ENCODE peak calls at places on chromosomes 16 and 17, in six cellular contexts. O is SJCRH30; L is CD8-positive, alpha-beta T cell; H is right lobe of liver; R is heart left ventricle; I is K562. V is an unnamed sample.

GRCh38 chr16:77169650-77170236 is 21.2 kb upstream of the MON1B start:
- DNase-seq in L (no peak), H (no peak), I (peak), R (no peak), O (peak), V (peak)

GRCh38 chr17:36183001-36183810 is 6.8 kb upstream of the TBC1D3B start:
- DNase-seq in R (peak), I (peak), L (no peak), H (peak), O (no peak), V (peak)

GRCh38 chr16:65574311-65574966 is 452.6 kb upstream of the CDH11 start:
- DNase-seq in H (no peak), R (no peak), I (no peak), O (no peak), L (no peak), V (no peak)

GRCh38 chr17:78133971-78134898 is 3.7 kb downstream of the TMC8 start:
- DNase-seq in I (peak), R (no peak), H (peak), O (peak), L (peak), V (peak)

GRCh38 chr16:71610936-71611871 is 14.8 kb upstream of the MARVELD3 start:
- DNase-seq in I (peak), O (peak), H (peak), L (peak), R (peak), V (peak)

GRCh38 chr17:56358651-56359050 is 205.4 kb downstream of the ANKFN1 start:
- DNase-seq in H (no peak), I (no peak), L (no peak), O (peak), R (no peak), V (no peak)

GRCh38 chr17:65261682-65262636 is 124.8 kb downstream of the RGS9 start:
- DNase-seq in L (no peak), R (no peak), I (no peak), H (no peak), O (no peak), V (no peak)

GRCh38 chr17:61189968-61190367 is 209.7 kb upstream of the TBX2 start:
- DNase-seq in I (no peak), R (no peak), H (no peak), L (no peak), O (no peak), V (no peak)

GRCh38 chr16:6643083-6643686 is 689.5 kb upstream of the RBFOX1 start:
- DNase-seq in H (no peak), O (peak), I (peak), L (peak), R (no peak), V (peak)

GRCh38 chr17:21278304-21279197 is 6.0 kb upstream of the MAP2K3 start:
- DNase-seq in H (peak), O (no peak), L (peak), R (no peak), I (no peak), V (no peak)

GRCh38 chr16:50497592-50497991 is 50.6 kb upstream of the NKD1 start:
- DNase-seq in O (no peak), H (no peak), L (peak), R (no peak), I (no peak), V (no peak)

GRCh38 chr16:4052801-4053662 is 63.2 kb downstream of the ADCY9 start:
- DNase-seq in O (peak), I (no peak), H (peak), R (peak), L (peak), V (no peak)

GRCh38 chr17:12588531-12588930 is 77.2 kb upstream of the MYOCD start:
- DNase-seq in L (no peak), R (no peak), O (no peak), H (no peak), I (no peak), V (no peak)

GRCh38 chr17:12590417-12590816 is 75.3 kb upstream of the MYOCD start:
- DNase-seq in H (no peak), I (no peak), R (no peak), L (no peak), O (no peak), V (no peak)

GRCh38 chr17:12592941-12593340 is 72.7 kb upstream of the MYOCD start:
- DNase-seq in R (no peak), O (no peak), I (no peak), L (no peak), H (no peak), V (no peak)

GRCh38 chr17:12596961-12597360 is 68.7 kb upstream of the MYOCD start:
- DNase-seq in O (no peak), L (no peak), H (no peak), I (no peak), R (no peak), V (no peak)

DNA sequence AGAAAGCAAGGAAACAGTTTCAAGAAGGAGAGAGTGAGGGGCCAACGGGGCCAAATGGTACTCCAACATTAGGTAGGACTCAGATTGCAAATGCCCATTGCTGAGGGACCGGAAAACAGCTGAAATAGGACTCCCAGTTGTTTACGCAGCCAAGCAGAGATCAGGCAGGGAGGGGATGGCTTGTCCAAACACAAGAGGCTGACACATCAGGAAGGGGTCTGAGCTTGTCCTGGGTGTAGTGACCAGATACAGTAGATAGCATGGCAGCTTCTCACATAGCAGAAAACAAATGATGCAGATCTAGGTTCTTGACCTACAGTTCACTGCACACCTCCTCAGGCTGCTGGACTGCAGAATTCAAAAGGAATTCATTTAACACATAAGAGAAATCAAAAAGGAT is 74.4 kb upstream of the MYOCD start:
- DNase-seq in I (no peak), R (no peak), L (no peak), O (peak), H (no peak), V (no peak)
- H3K27ac ChIP-seq in I (no peak), R (no peak), L (no peak), O (no peak), H (no peak), V (no peak)

DNA sequence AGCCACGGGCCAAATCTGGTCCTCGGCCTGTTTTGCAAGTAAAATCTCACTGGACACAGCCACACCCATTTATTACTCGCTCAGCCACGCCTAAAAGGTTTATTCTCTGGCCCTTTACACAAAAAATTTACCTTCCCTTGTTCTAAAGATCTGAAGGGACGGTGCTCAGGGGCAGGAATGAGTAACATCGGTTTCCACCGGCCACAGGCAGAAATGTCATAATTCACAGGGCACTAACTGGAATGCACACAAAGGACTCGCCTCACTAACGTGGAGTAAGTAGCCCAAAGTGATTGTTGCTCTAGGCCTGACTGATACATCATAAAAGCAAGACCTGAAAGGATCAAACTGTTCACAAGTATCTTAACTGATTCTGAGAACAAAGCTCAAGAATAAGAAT is 9.0 kb upstream of the TCF25 start:
- DNase-seq in O (no peak), H (no peak), R (no peak), I (no peak), L (no peak), V (no peak)
- H3K27ac ChIP-seq in O (no peak), H (peak), R (peak), I (no peak), L (peak), V (no peak)

GRCh38 chr16:9818702-9819101 is 363.5 kb downstream of the GRIN2A start:
- DNase-seq in H (no peak), L (no peak), O (no peak), I (no peak), R (no peak), V (no peak)

GRCh38 chr16:9821970-9822369 is 360.3 kb downstream of the GRIN2A start:
- DNase-seq in O (no peak), I (no peak), R (no peak), H (no peak), L (no peak), V (no peak)

GRCh38 chr16:9823510-9823909 is 358.7 kb downstream of the GRIN2A start:
- DNase-seq in H (no peak), R (no peak), L (no peak), O (no peak), I (no peak), V (no peak)

GRCh38 chr16:9821331-9821730 is 360.9 kb downstream of the GRIN2A start:
- DNase-seq in R (no peak), O (no peak), L (no peak), I (no peak), H (no peak), V (no peak)

GRCh38 chr16:9820481-9821246 is 361.6 kb downstream of the GRIN2A start:
- DNase-seq in O (no peak), I (no peak), H (no peak), L (no peak), R (no peak), V (no peak)
- H3K27ac ChIP-seq in O (no peak), I (no peak), H (no peak), L (no peak), R (no peak), V (no peak)

DNA sequence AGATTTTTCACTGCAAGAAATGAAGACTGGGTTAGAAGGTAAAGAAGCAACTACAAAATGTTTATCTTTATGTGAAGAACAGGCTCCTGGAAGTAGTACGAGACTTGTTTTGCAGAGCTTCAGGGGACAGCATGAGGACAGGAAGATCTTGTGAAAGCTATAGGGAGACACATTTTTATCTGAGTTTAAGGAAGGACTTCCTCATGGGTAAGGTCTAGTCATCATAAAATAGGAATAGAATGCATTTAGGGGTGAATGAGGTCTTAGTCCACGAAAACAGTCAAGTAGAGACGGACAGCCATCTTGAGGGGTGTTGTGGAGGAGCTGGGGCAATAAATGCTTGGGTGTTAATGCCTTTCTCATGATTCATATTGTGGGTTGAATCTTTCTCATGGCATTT is 24.2 kb downstream of the KCNJ16 start:
- DNase-seq in O (no peak), I (no peak), L (no peak), R (no peak), H (no peak), V (no peak)
- H3K27ac ChIP-seq in O (no peak), I (no peak), L (no peak), R (no peak), H (no peak), V (no peak)

DNA sequence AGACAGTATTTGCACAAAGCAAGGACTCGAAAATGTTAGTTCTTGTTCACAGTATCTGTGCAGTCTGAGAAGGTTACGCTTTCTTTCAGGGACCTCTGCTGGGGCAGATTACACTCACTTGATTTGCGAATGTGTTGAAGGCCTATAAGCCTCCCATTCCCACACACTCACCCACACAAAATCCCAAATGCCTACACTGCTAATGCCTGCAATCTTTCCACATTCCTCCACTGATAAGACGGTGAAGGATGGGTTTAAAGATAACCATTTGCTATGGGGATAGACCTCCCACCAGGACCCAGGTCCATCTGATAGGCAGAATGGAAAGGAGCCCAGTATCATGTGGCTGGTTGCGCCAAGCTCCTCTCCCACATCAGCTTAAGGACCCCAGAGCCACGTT is 394.9 kb upstream of the SALL1 start:
- DNase-seq in I (no peak), L (no peak), O (no peak), H (no peak), R (no peak), V (no peak)
- H3K27ac ChIP-seq in I (no peak), L (no peak), O (no peak), H (no peak), R (no peak), V (no peak)

GRCh38 chr17:19753049-19753444 is 4.9 kb upstream of the ALDH3A1 start:
- DNase-seq in L (no peak), H (peak), R (peak), I (no peak), O (no peak), V (no peak)

GRCh38 chr17:19750835-19751234 is 2.7 kb upstream of the ALDH3A1 start:
- DNase-seq in R (no peak), I (no peak), O (no peak), L (no peak), H (peak), V (no peak)

GRCh38 chr17:19750020-19750572 is 2.0 kb upstream of the ALDH3A1 start:
- DNase-seq in L (no peak), R (no peak), H (no peak), O (no peak), I (no peak), V (no peak)

GRCh38 chr17:19753661-19754463 is 5.8 kb upstream of the ALDH3A1 start:
- DNase-seq in L (no peak), O (no peak), I (no peak), R (no peak), H (no peak), V (no peak)

GRCh38 chr17:19752216-19753048 is 4.3 kb upstream of the ALDH3A1 start:
- DNase-seq in R (no peak), L (no peak), O (no peak), H (no peak), I (no peak), V (no peak)
- H3K27ac ChIP-seq in R (peak), L (no peak), O (no peak), H (no peak), I (no peak), V (no peak)

GRCh38 chr17:54771409-54771808 is 129.2 kb upstream of the TOM1L1 start:
- DNase-seq in R (no peak), O (no peak), H (no peak), I (no peak), L (no peak), V (no peak)
- H3K27ac ChIP-seq in R (no peak), O (no peak), H (no peak), I (no peak), L (no peak), V (no peak)